ENCODE peak calls at places on chromosomes 7 and 10, in eight cellular contexts. One of them, this sample, is unnamed.

GRCh38 chr10:33160151-33160550 is 174.3 kb downstream of the NRP1 start:
- DNase-seq in OCI-LY7: no peak
- DNase-seq in neural progenitor cell: no peak
- DNase-seq in HCT116: no peak
- DNase-seq in PC-3: no peak
- DNase-seq in GM23338: peak; percentile 36
- DNase-seq in SK-N-SH: no peak
- DNase-seq in GM23248: no peak
- DNase-seq in this sample: no peak

GRCh38 chr7:11831727-11832495 is at the start of gene THSD7A:
- DNase-seq in PC-3: peak; percentile 56
- DNase-seq in neural progenitor cell: peak; percentile 78
- DNase-seq in HCT116: no peak
- DNase-seq in SK-N-SH: peak; percentile 92
- DNase-seq in OCI-LY7: no peak
- DNase-seq in GM23248: peak; percentile 69
- DNase-seq in GM23338: peak; percentile 71
- DNase-seq in this sample: peak; percentile 80

GRCh38 chr7:151856098-151856497 is 20.8 kb downstream of the PRKAG2 start:
- DNase-seq in HCT116: no peak
- DNase-seq in OCI-LY7: no peak
- DNase-seq in neural progenitor cell: no peak
- DNase-seq in SK-N-SH: no peak
- DNase-seq in GM23248: no peak
- DNase-seq in GM23338: peak; percentile 41
- DNase-seq in PC-3: peak; percentile 19
- DNase-seq in this sample: no peak

GRCh38 chr7:1314021-1314907 is 81.6 kb downstream of the UNCX start:
- DNase-seq in SK-N-SH: peak; percentile 32
- DNase-seq in GM23248: no peak
- DNase-seq in neural progenitor cell: no peak
- DNase-seq in OCI-LY7: no peak
- DNase-seq in PC-3: no peak
- DNase-seq in GM23338: no peak
- DNase-seq in HCT116: no peak
- DNase-seq in this sample: no peak

GRCh38 chr10:110563132-110563531 is 4.4 kb upstream of the SMC3 start:
- DNase-seq in neural progenitor cell: no peak
- DNase-seq in GM23338: no peak
- DNase-seq in OCI-LY7: no peak
- DNase-seq in SK-N-SH: no peak
- DNase-seq in PC-3: no peak
- DNase-seq in HCT116: no peak
- DNase-seq in GM23248: peak; percentile 22
- DNase-seq in this sample: no peak

GRCh38 chr10:28790146-28790545 is 112.8 kb downstream of the BAMBI start:
- DNase-seq in neural progenitor cell: no peak
- DNase-seq in OCI-LY7: no peak
- DNase-seq in SK-N-SH: no peak
- DNase-seq in HCT116: no peak
- DNase-seq in GM23248: no peak
- DNase-seq in GM23338: no peak
- DNase-seq in PC-3: no peak
- DNase-seq in this sample: no peak

GRCh38 chr10:113068178-113068890 is 118.3 kb downstream of the TCF7L2 start:
- DNase-seq in GM23248: no peak
- DNase-seq in neural progenitor cell: no peak
- DNase-seq in SK-N-SH: no peak
- DNase-seq in OCI-LY7: no peak
- DNase-seq in GM23338: no peak
- DNase-seq in PC-3: no peak
- DNase-seq in HCT116: no peak
- DNase-seq in this sample: no peak

GRCh38 chr10:126504051-126504760 is 115.9 kb upstream of the ADAM12 start:
- DNase-seq in SK-N-SH: peak; percentile 83
- DNase-seq in OCI-LY7: peak; percentile 29
- DNase-seq in PC-3: peak; percentile 84
- DNase-seq in neural progenitor cell: peak; percentile 77
- DNase-seq in HCT116: peak; percentile 68
- DNase-seq in GM23338: peak; percentile 87
- DNase-seq in GM23248: peak; percentile 77
- DNase-seq in this sample: peak; percentile 67

GRCh38 chr10:16436367-16436757 is 448 bp upstream of the PTER start:
- DNase-seq in GM23248: peak; percentile 46
- DNase-seq in OCI-LY7: no peak
- DNase-seq in neural progenitor cell: no peak
- DNase-seq in PC-3: peak; percentile 1
- DNase-seq in SK-N-SH: no peak
- DNase-seq in GM23338: no peak
- DNase-seq in HCT116: no peak
- DNase-seq in this sample: peak; percentile 20

GRCh38 chr10:90963331-90963730 is 42.4 kb upstream of the ANKRD1 start:
- DNase-seq in OCI-LY7: no peak
- DNase-seq in PC-3: no peak
- DNase-seq in SK-N-SH: no peak
- DNase-seq in HCT116: no peak
- DNase-seq in GM23248: peak; percentile 25
- DNase-seq in GM23338: no peak
- DNase-seq in neural progenitor cell: no peak
- DNase-seq in this sample: no peak

GRCh38 chr10:90964781-90965462 is 44.0 kb upstream of the ANKRD1 start:
- DNase-seq in neural progenitor cell: no peak
- DNase-seq in GM23338: no peak
- DNase-seq in HCT116: no peak
- DNase-seq in OCI-LY7: no peak
- DNase-seq in GM23248: peak; percentile 22
- DNase-seq in PC-3: no peak
- DNase-seq in SK-N-SH: peak; percentile 36
- DNase-seq in this sample: no peak

GRCh38 chr10:90959826-90960225 is 38.9 kb upstream of the ANKRD1 start:
- DNase-seq in SK-N-SH: no peak
- DNase-seq in GM23248: no peak
- DNase-seq in PC-3: no peak
- DNase-seq in OCI-LY7: no peak
- DNase-seq in HCT116: no peak
- DNase-seq in neural progenitor cell: no peak
- DNase-seq in GM23338: no peak
- DNase-seq in this sample: no peak

GRCh38 chr10:90958781-90959180 is 37.9 kb upstream of the ANKRD1 start:
- DNase-seq in neural progenitor cell: no peak
- DNase-seq in SK-N-SH: no peak
- DNase-seq in GM23248: no peak
- DNase-seq in OCI-LY7: no peak
- DNase-seq in PC-3: peak; percentile 57
- DNase-seq in HCT116: no peak
- DNase-seq in GM23338: no peak
- DNase-seq in this sample: no peak

GRCh38 chr10:90960355-90960814 is 39.5 kb upstream of the ANKRD1 start:
- DNase-seq in SK-N-SH: no peak
- DNase-seq in GM23248: peak; percentile 86
- DNase-seq in HCT116: no peak
- DNase-seq in GM23338: no peak
- DNase-seq in OCI-LY7: no peak
- DNase-seq in PC-3: peak; percentile 76
- DNase-seq in neural progenitor cell: no peak
- DNase-seq in this sample: peak; percentile 17
- TF ChIP-seq EZH2phosphoT487 in SK-N-SH: no peak
- TF ChIP-seq EZH2phosphoT487 in GM23248: no peak
- TF ChIP-seq EZH2phosphoT487 in HCT116: no peak
- TF ChIP-seq EZH2phosphoT487 in GM23338: no peak
- TF ChIP-seq EZH2phosphoT487 in OCI-LY7: no peak
- TF ChIP-seq EZH2phosphoT487 in PC-3: no peak
- TF ChIP-seq EZH2phosphoT487 in neural progenitor cell: no peak
- TF ChIP-seq EZH2phosphoT487 in this sample: no peak

DNA sequence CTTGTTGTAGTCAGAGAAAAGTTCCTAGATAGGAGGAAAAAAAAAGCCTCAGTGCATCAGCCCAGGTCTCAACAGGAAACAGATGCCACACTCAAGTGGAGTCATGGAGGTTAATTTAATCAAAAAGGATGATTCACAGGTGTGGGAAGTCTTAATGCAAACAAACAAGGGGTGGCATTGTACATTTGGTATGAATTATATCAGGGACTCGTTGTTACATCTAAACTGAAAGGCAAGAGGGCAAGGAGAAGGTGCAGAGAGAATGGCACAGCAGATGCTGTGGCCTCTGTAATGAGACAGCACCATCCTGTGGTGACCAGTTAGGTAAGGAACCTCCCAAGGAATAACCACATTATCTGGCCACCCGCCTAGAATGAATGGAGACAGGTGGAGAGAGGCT is 133.7 kb downstream of the PTPRZ1 start:
- DNase-seq in HCT116: no peak
- DNase-seq in neural progenitor cell: peak; percentile 21
- DNase-seq in GM23338: peak; percentile 33
- DNase-seq in GM23248: no peak
- DNase-seq in PC-3: peak; percentile 20
- DNase-seq in SK-N-SH: no peak
- DNase-seq in OCI-LY7: no peak
- DNase-seq in this sample: no peak
- TF ChIP-seq EZH2phosphoT487 in HCT116: no peak
- TF ChIP-seq EZH2phosphoT487 in neural progenitor cell: no peak
- TF ChIP-seq EZH2phosphoT487 in GM23338: no peak
- TF ChIP-seq EZH2phosphoT487 in GM23248: no peak
- TF ChIP-seq EZH2phosphoT487 in PC-3: no peak
- TF ChIP-seq EZH2phosphoT487 in SK-N-SH: no peak
- TF ChIP-seq EZH2phosphoT487 in OCI-LY7: no peak
- TF ChIP-seq EZH2phosphoT487 in this sample: no peak

DNA sequence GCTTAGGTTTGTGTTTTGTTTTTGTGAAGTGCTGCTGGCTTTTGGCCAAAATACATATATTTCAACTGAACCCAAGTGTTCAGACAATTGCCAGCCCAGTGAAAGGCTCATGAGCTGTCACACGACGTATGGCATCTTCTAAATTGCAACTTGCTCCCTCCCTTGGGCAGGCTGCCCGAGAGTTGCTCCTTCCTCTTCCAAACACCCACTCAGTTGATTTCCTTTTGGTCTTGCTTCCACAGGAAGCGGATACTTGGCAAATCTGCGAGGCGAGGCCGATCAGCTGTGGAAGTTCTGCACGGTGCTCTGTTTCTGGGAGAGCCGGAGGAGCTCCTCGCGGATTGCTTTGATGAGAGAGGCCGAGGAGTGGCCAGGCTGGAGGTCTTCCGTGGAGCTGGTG is 39.6 kb upstream of the ATP6V0A4 start:
- DNase-seq in SK-N-SH: no peak
- DNase-seq in PC-3: no peak
- DNase-seq in GM23248: no peak
- DNase-seq in GM23338: no peak
- DNase-seq in OCI-LY7: no peak
- DNase-seq in HCT116: no peak
- DNase-seq in neural progenitor cell: no peak
- DNase-seq in this sample: peak; percentile 6
- TF ChIP-seq EZH2phosphoT487 in SK-N-SH: no peak
- TF ChIP-seq EZH2phosphoT487 in PC-3: no peak
- TF ChIP-seq EZH2phosphoT487 in GM23248: no peak
- TF ChIP-seq EZH2phosphoT487 in GM23338: no peak
- TF ChIP-seq EZH2phosphoT487 in OCI-LY7: no peak
- TF ChIP-seq EZH2phosphoT487 in HCT116: no peak
- TF ChIP-seq EZH2phosphoT487 in neural progenitor cell: no peak
- TF ChIP-seq EZH2phosphoT487 in this sample: no peak

DNA sequence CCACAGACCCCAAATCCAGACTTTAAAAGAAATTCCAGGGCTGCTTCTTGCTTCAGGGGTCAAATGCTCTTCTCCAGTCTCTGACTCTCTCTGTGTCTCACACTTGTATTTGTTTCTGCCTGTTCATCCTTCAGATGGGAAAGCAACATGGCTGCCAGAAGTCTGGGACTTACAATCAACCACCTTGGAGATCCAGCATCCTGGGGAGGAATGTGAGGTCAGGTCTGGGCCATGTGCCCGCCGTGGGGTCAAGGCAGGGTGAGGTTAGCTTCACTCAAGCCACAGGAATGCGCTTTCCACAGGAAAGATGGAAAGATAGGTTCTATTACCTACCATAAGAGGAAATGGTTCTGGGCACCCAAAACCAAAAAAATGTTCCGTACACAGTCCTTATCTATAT is 34.3 kb upstream of the NPVF start:
- DNase-seq in SK-N-SH: no peak
- DNase-seq in neural progenitor cell: no peak
- DNase-seq in OCI-LY7: no peak
- DNase-seq in GM23248: no peak
- DNase-seq in HCT116: no peak
- DNase-seq in PC-3: peak; percentile 19
- DNase-seq in GM23338: no peak
- DNase-seq in this sample: no peak
- TF ChIP-seq EZH2phosphoT487 in SK-N-SH: no peak
- TF ChIP-seq EZH2phosphoT487 in neural progenitor cell: no peak
- TF ChIP-seq EZH2phosphoT487 in OCI-LY7: no peak
- TF ChIP-seq EZH2phosphoT487 in GM23248: no peak
- TF ChIP-seq EZH2phosphoT487 in HCT116: no peak
- TF ChIP-seq EZH2phosphoT487 in PC-3: no peak
- TF ChIP-seq EZH2phosphoT487 in GM23338: no peak
- TF ChIP-seq EZH2phosphoT487 in this sample: no peak

GRCh38 chr10:129641982-129642381 is 174.9 kb downstream of the MGMT start:
- DNase-seq in neural progenitor cell: no peak
- DNase-seq in GM23248: no peak
- DNase-seq in HCT116: no peak
- DNase-seq in GM23338: no peak
- DNase-seq in PC-3: no peak
- DNase-seq in SK-N-SH: no peak
- DNase-seq in OCI-LY7: no peak
- DNase-seq in this sample: no peak

GRCh38 chr10:129642427-129642826 is 175.4 kb downstream of the MGMT start:
- DNase-seq in SK-N-SH: no peak
- DNase-seq in PC-3: peak; percentile 55
- DNase-seq in GM23338: no peak
- DNase-seq in GM23248: peak; percentile 26
- DNase-seq in OCI-LY7: no peak
- DNase-seq in neural progenitor cell: no peak
- DNase-seq in HCT116: peak; percentile 10
- DNase-seq in this sample: peak; percentile 37

GRCh38 chr10:129645487-129645886 is 178.4 kb downstream of the MGMT start:
- DNase-seq in GM23338: no peak
- DNase-seq in OCI-LY7: no peak
- DNase-seq in SK-N-SH: no peak
- DNase-seq in GM23248: no peak
- DNase-seq in HCT116: no peak
- DNase-seq in neural progenitor cell: no peak
- DNase-seq in PC-3: no peak
- DNase-seq in this sample: no peak

GRCh38 chr10:129641351-129641750 is 174.3 kb downstream of the MGMT start:
- DNase-seq in SK-N-SH: no peak
- DNase-seq in neural progenitor cell: no peak
- DNase-seq in PC-3: no peak
- DNase-seq in GM23338: no peak
- DNase-seq in GM23248: no peak
- DNase-seq in OCI-LY7: no peak
- DNase-seq in HCT116: no peak
- DNase-seq in this sample: no peak

GRCh38 chr10:129643266-129643665 is 176.2 kb downstream of the MGMT start:
- DNase-seq in OCI-LY7: no peak
- DNase-seq in PC-3: no peak
- DNase-seq in SK-N-SH: no peak
- DNase-seq in GM23248: no peak
- DNase-seq in neural progenitor cell: no peak
- DNase-seq in GM23338: no peak
- DNase-seq in HCT116: no peak
- DNase-seq in this sample: no peak
- TF ChIP-seq EZH2phosphoT487 in OCI-LY7: no peak
- TF ChIP-seq EZH2phosphoT487 in PC-3: no peak
- TF ChIP-seq EZH2phosphoT487 in SK-N-SH: no peak
- TF ChIP-seq EZH2phosphoT487 in GM23248: no peak
- TF ChIP-seq EZH2phosphoT487 in neural progenitor cell: no peak
- TF ChIP-seq EZH2phosphoT487 in GM23338: no peak
- TF ChIP-seq EZH2phosphoT487 in HCT116: no peak
- TF ChIP-seq EZH2phosphoT487 in this sample: no peak